ENCODE peak calls at places on chromosomes 13 and 19, in eight cellular contexts. J is GM23338, W is transverse colon, L is SK-N-SH, I is breast epithelium, K is K562, Q is endothelial cell of umbilical vein, Z is stomach. R is an unnamed sample.

GRCh38 chr13:21541271-21541670 is 62.7 kb downstream of the MICU2 start:
- DNase-seq in J (no peak), W (no peak), L (no peak), I (no peak), K (no peak), Q (no peak), Z (no peak), R (no peak)

GRCh38 chr19:53308339-53308811 is 25.2 kb upstream of the ZNF845 start:
- DNase-seq in J (peak; percentile 96), W (no peak), L (peak; percentile 85), I (no peak), K (peak; percentile 23), Q (peak; percentile 6), Z (no peak), R (no peak)

GRCh38 chr13:28140433-28141125 is 2.2 kb downstream of the PAN3 start:
- DNase-seq in J (peak; percentile 52), W (no peak), L (no peak), I (no peak), K (no peak), Q (peak; percentile 9), Z (no peak), R (no peak)

GRCh38 chr19:55176116-55176515 is 4.0 kb downstream of the SYT5 start:
- DNase-seq in J (no peak), W (no peak), L (no peak), I (no peak), K (peak; percentile 69), Q (no peak), Z (no peak), R (no peak)

GRCh38 chr19:30649934-30650614 is 277.9 kb downstream of the ZNF536 start:
- DNase-seq in J (peak; percentile 79), W (no peak), L (peak; percentile 70), I (no peak), K (peak; percentile 59), Q (peak; percentile 48), Z (no peak), R (no peak)

GRCh38 chr13:24692541-24692940 is 12.3 kb downstream of the ATP12A start:
- DNase-seq in J (no peak), W (no peak), L (no peak), I (no peak), K (no peak), Q (no peak), Z (no peak), R (no peak)

GRCh38 chr19:48997972-48998371 is 4.3 kb downstream of the RUVBL2 start:
- DNase-seq in J (peak; percentile 95), W (peak; percentile 62), L (peak; percentile 69), I (no peak), K (peak; percentile 84), Q (peak; percentile 47), Z (peak; percentile 56), R (no peak)

GRCh38 chr19:14728595-14728994 is 38.7 kb downstream of the ZNF333 start:
- DNase-seq in J (no peak), W (no peak), L (no peak), I (no peak), K (no peak), Q (no peak), Z (peak; percentile 10), R (no peak)

GRCh38 chr19:39246951-39247669 is 1.5 kb downstream of the IFNL4 start:
- DNase-seq in J (peak; percentile 90), W (peak; percentile 16), L (no peak), I (no peak), K (no peak), Q (peak; percentile 13), Z (no peak), R (no peak)

GRCh38 chr19:17772172-17772571 is 20.9 kb downstream of the FCHO1 start:
- DNase-seq in J (peak; percentile 52), W (no peak), L (no peak), I (no peak), K (peak; percentile 55), Q (no peak), Z (no peak), R (no peak)

GRCh38 chr19:1295169-1296012 is 9.7 kb downstream of the EFNA2 start:
- DNase-seq in J (peak; percentile 65), W (no peak), L (peak; percentile 97), I (no peak), K (peak; percentile 63), Q (no peak), Z (no peak), R (no peak)

GRCh38 chr13:99311137-99311536 is 3.9 kb upstream of the GPR183 start:
- DNase-seq in J (peak; percentile 27), W (no peak), L (no peak), I (no peak), K (peak; percentile 78), Q (no peak), Z (no peak), R (no peak)

GRCh38 chr13:95296326-95296939 is 4.8 kb downstream of the ABCC4 start:
- DNase-seq in J (peak; percentile 80), W (peak; percentile 66), L (peak; percentile 82), I (no peak), K (no peak), Q (peak; percentile 49), Z (peak; percentile 72), R (no peak)

GRCh38 chr19:47231215-47232054 is 436 bp upstream of the BBC3 start:
- DNase-seq in J (peak; percentile 85), W (peak; percentile 94), L (peak; percentile 94), I (peak; percentile 85), K (peak; percentile 85), Q (peak; percentile 91), Z (peak; percentile 93), R (peak; percentile 93)
- H3K4me1 ChIP-seq in J (peaks cover 33% of the 10 kb centered on the region), W (peaks cover 55% of the 10 kb centered on the region), L (peaks cover 19% of the 10 kb centered on the region), I (peaks cover 7% of the 10 kb centered on the region), K (peaks cover 20% of the 10 kb centered on the region), Q (peaks cover 31% of the 10 kb centered on the region), Z (peaks cover 48% of the 10 kb centered on the region), R (peaks cover 59% of the 10 kb centered on the region)

GRCh38 chr13:55577847-55578210 is 1562.9 kb upstream of the PRR20A start:
- DNase-seq in J (peak; percentile 62), W (no peak), L (no peak), I (no peak), K (no peak), Q (no peak), Z (no peak), R (no peak)

GRCh38 chr13:55573565-55573964 is 1567.2 kb upstream of the PRR20A start:
- DNase-seq in J (no peak), W (no peak), L (no peak), I (no peak), K (no peak), Q (no peak), Z (no peak), R (no peak)

GRCh38 chr13:55576389-55576788 is 1564.3 kb upstream of the PRR20A start:
- DNase-seq in J (peak; percentile 51), W (no peak), L (no peak), I (no peak), K (no peak), Q (no peak), Z (no peak), R (peak; percentile 85)

GRCh38 chr13:55572862-55573261 is 1567.9 kb upstream of the PRR20A start:
- DNase-seq in J (no peak), W (no peak), L (no peak), I (no peak), K (no peak), Q (no peak), Z (no peak), R (no peak)

DNA sequence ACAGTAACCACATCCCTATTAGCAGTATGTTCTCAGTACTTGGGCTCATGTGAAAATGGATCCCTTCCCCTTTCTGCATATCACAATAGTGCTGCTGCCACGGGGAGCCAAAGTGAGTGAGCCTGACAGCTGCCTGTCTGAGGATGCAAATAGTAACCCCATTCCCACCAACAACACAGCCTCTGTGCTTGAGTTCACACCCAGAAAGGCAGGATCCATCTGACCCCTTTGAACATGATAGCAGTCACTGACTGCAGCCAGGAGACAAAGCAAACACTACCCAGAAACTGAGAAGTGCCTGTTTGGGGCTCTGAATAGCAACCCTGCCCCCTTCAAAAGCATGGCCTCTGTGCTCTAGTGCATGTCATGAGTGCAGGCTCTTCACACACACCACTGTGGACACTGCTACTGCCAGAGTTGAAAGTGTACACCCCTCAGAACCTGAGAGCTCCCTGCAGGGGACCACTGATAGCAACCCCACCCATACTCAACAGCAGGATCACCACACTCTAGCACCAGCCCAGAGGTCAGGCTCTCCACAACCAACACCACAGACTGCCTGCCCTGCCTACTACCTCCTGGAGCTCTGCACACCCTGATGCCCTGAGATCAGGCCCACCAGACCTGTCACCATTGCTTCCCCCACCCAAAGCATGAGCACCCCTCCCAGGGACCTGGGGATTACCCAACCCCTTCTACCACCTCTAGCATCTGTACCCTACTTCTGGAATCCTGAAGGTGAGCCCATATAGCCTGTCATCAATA is 1563.5 kb upstream of the PRR20A start:
- DNase-seq in J (peak; percentile 15), W (no peak), L (no peak), I (no peak), K (no peak), Q (no peak), Z (no peak), R (no peak)
- TF ChIP-seq POLR2AphosphoS5 in J (peak; percentile 56), W (no peak), L (no peak), I (no peak), K (no peak), Q (no peak), Z (no peak), R (no peak)

DNA sequence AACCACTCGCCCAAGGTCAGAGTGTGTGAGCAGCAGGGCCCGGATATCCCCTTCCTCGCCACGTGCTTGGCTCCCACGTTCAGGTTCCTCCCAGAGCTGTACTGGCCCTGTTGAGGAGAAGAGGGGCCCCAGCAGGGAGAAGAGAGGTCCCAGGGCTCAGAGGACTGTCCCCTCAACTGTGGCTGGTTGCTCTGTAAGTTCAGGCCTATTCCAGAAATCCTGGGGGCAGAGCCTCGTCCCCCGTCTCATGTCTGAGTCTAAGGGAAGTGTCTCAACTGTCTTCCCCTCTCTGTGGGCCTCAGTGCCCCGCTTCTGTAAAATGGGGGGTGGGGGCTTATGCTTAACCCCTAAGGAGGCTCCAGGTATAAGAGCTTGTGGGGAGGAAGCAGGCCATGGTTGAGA is 3.9 kb downstream of the PPP5C start:
- DNase-seq in J (no peak), W (no peak), L (no peak), I (no peak), K (no peak), Q (peak; percentile 63), Z (no peak), R (no peak)
- H3K4me1 ChIP-seq in J (peaks cover 26% of the 10 kb centered on the region), W (peaks cover 54% of the 10 kb centered on the region), L (peaks cover 21% of the 10 kb centered on the region), I (peaks cover 23% of the 10 kb centered on the region), K (peaks cover 25% of the 10 kb centered on the region), Q (peaks cover 39% of the 10 kb centered on the region), Z (peaks cover 84% of the 10 kb centered on the region), R (peaks cover 73% of the 10 kb centered on the region)

GRCh38 chr13:106922384-106922783 is 354.4 kb upstream of the ARGLU1 start:
- DNase-seq in J (no peak), W (no peak), L (no peak), I (no peak), K (no peak), Q (no peak), Z (no peak), R (no peak)

GRCh38 chr13:106917673-106918652 is 350.0 kb upstream of the ARGLU1 start:
- DNase-seq in J (peak; percentile 85), W (peak; percentile 78), L (peak; percentile 91), I (peak; percentile 77), K (peak; percentile 35), Q (peak; percentile 91), Z (peak; percentile 79), R (peak; percentile 94)

GRCh38 chr13:106919093-106919492 is 351.2 kb upstream of the ARGLU1 start:
- DNase-seq in J (no peak), W (no peak), L (no peak), I (no peak), K (no peak), Q (no peak), Z (no peak), R (no peak)

GRCh38 chr13:106917024-106917491 is 349.1 kb upstream of the ARGLU1 start:
- DNase-seq in J (peak; percentile 46), W (no peak), L (no peak), I (no peak), K (no peak), Q (no peak), Z (no peak), R (no peak)

GRCh38 chr13:106919638-106920037 is 351.7 kb upstream of the ARGLU1 start:
- DNase-seq in J (peak; percentile 26), W (no peak), L (no peak), I (no peak), K (no peak), Q (peak; percentile 99), Z (no peak), R (no peak)
- TF ChIP-seq POLR2AphosphoS5 in J (no peak), W (no peak), L (no peak), I (no peak), K (no peak), Q (peak; percentile 66), Z (no peak), R (peak; percentile 20)